ENCODE peak calls at places on chromosomes 4 and X, in nine cellular contexts. H is AG04450, E is right lobe of liver, C is IMR-90, J is DND-41, M is coronary artery, L is A549, Y is AG10803, U is esophagus muscularis mucosa. G is an unnamed sample.

GRCh38 chr4:146224331-146224966 is 10.1 kb downstream of the REELD1 start:
- DNase-seq in L (no peak), Y (no peak), C (peak; percentile 26), J (no peak), M (no peak), H (no peak), U (peak; percentile 90), E (no peak), G (peak; percentile 12)

GRCh38 chr4:21134994-21135393 is 434.7 kb downstream of the PACRGL start:
- DNase-seq in J (no peak), U (no peak), H (no peak), L (peak; percentile 1), M (no peak), E (no peak), C (no peak), Y (peak; percentile 3), G (peak; percentile 60)

GRCh38 chr4:86326399-86326798 is 33.5 kb downstream of the MAPK10 start:
- DNase-seq in E (no peak), C (peak; percentile 33), L (no peak), Y (no peak), H (no peak), M (no peak), J (no peak), U (no peak), G (no peak)

GRCh38 chr4:15495621-15496020 is 25.9 kb downstream of the CC2D2A start:
- DNase-seq in E (no peak), H (no peak), L (no peak), U (peak; percentile 8), M (no peak), C (no peak), J (no peak), Y (no peak), G (peak; percentile 14)

GRCh38 chr4:85166318-85166717 is 199.8 kb upstream of the WDFY3 start:
- DNase-seq in L (peak; percentile 14), U (no peak), Y (no peak), C (no peak), M (no peak), H (no peak), J (no peak), E (no peak), G (no peak)

GRCh38 chrX:2632533-2633504 is 58.3 kb upstream of the CD99 start:
- DNase-seq in H (no peak), C (no peak), J (no peak), E (no peak), U (no peak), Y (no peak), L (peak; percentile 52), M (no peak), G (peak; percentile 50)

GRCh38 chrX:30489323-30489722 is 88.2 kb downstream of the TASL start:
- DNase-seq in E (no peak), C (no peak), L (peak; percentile 49), H (no peak), U (no peak), J (peak; percentile 3), M (no peak), Y (no peak), G (no peak)

GRCh38 chrX:95764972-95765451 is 919.6 kb upstream of the DIAPH2 start:
- DNase-seq in L (peak; percentile 40), H (no peak), J (no peak), C (peak; percentile 23), E (no peak), M (no peak), U (no peak), Y (peak; percentile 3), G (peak; percentile 49)

GRCh38 chr4:156792462-156793085 is 179.0 kb downstream of the PDGFC start:
- DNase-seq in C (no peak), L (no peak), H (no peak), Y (no peak), E (no peak), U (no peak), J (no peak), M (no peak), G (no peak)

GRCh38 chr4:88613417-88613875 is 21.2 kb downstream of the HERC3 start:
- DNase-seq in Y (no peak), E (no peak), U (no peak), M (no peak), C (no peak), H (no peak), L (no peak), J (peak; percentile 47), G (no peak)

GRCh38 chrX:68420559-68420958 is 12.7 kb downstream of the OPHN1 start:
- DNase-seq in L (no peak), Y (peak; percentile 45), E (no peak), C (peak; percentile 37), U (no peak), J (no peak), H (no peak), M (no peak), G (no peak)

GRCh38 chr4:60750962-60751361 is 449.2 kb upstream of the ADGRL3 start:
- DNase-seq in U (no peak), H (no peak), Y (no peak), L (no peak), J (no peak), C (no peak), M (no peak), E (no peak), G (no peak)

GRCh38 chr4:52588097-52588496 is 71.0 kb downstream of the USP46 start:
- DNase-seq in H (no peak), C (peak; percentile 13), Y (peak; percentile 14), L (peak; percentile 23), M (no peak), J (no peak), U (peak; percentile 74), E (peak; percentile 38), G (peak; percentile 14)

GRCh38 chr4:149176019-149176418 is 639.6 kb downstream of the IQCM start:
- DNase-seq in M (no peak), U (no peak), L (no peak), J (no peak), H (no peak), Y (no peak), C (no peak), E (no peak), G (peak; percentile 63)

DNA sequence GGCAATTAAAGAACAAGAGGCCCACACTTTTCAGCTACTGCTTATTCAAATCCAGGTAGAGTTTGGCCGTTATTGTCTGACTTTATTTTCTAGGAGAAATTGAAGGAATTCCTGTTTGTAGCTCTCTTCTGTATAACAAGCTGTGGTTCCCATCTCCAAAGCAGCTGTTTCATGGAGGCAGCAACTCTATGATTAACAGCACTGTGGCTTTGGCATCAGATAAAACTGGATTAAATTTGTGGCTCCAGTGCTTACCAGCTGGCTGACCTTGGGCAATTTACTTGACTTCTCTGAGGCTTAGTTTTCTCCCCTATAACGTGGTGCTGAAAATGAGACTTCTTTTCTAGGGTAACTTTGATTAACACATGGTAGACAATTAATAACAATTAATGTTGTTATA is 28.1 kb downstream of the SLC30A9 start:
- DNase-seq in J (no peak), Y (peak; percentile 16), H (no peak), E (no peak), C (no peak), U (no peak), M (no peak), L (no peak), G (no peak)
- TF ChIP-seq CTCF in J (no peak), Y (no peak), H (no peak), E (no peak), C (no peak), U (no peak), M (no peak), L (no peak), G (no peak)

GRCh38 chrX:125205918-125206665 is 113.6 kb upstream of the TEX13C start:
- DNase-seq in U (no peak), H (no peak), L (peak; percentile 43), J (no peak), C (no peak), E (peak; percentile 26), Y (no peak), M (no peak), G (no peak)
- H3K4me3 ChIP-seq in U (peak overlapping the region; percentile 54), H (no peak overlapping the region), L (peak overlapping the region; percentile 54), J (no peak overlapping the region), C (no peak overlapping the region), E (peak overlapping the region; percentile 9), Y (no peak overlapping the region), M (peak overlapping the region; percentile 71), G (no peak overlapping the region)

GRCh38 chrX:26918633-26919032 is 544.5 kb downstream of the PPP4R3C start:
- DNase-seq in L (peak; percentile 13), C (no peak), U (no peak), Y (no peak), J (peak; percentile 3), E (no peak), M (no peak), H (no peak), G (peak; percentile 39)
- TF ChIP-seq CTCF in L (no peak), C (no peak), U (no peak), Y (no peak), J (peak; percentile 51), E (peak; percentile 24), M (no peak), H (no peak), G (peak; percentile 21)

GRCh38 chrX:107447642-107448041 is 1.8 kb upstream of the FRMPD3 start:
- DNase-seq in M (no peak), Y (no peak), U (no peak), L (no peak), H (no peak), E (no peak), C (no peak), J (no peak), G (no peak)

GRCh38 chrX:107451754-107452153 is 2.3 kb downstream of the FRMPD3 start:
- DNase-seq in M (no peak), U (no peak), J (no peak), E (no peak), H (no peak), L (no peak), Y (no peak), C (no peak), G (no peak)

GRCh38 chrX:107449490-107450175 is at the start of gene FRMPD3:
- DNase-seq in C (no peak), U (no peak), E (no peak), Y (no peak), M (no peak), L (no peak), J (no peak), H (no peak), G (peak; percentile 1)

GRCh38 chrX:107450823-107451509 is 1.5 kb downstream of the FRMPD3 start:
- DNase-seq in J (no peak), C (no peak), E (no peak), Y (no peak), M (no peak), L (peak; percentile 16), U (no peak), H (no peak), G (no peak)

DNA sequence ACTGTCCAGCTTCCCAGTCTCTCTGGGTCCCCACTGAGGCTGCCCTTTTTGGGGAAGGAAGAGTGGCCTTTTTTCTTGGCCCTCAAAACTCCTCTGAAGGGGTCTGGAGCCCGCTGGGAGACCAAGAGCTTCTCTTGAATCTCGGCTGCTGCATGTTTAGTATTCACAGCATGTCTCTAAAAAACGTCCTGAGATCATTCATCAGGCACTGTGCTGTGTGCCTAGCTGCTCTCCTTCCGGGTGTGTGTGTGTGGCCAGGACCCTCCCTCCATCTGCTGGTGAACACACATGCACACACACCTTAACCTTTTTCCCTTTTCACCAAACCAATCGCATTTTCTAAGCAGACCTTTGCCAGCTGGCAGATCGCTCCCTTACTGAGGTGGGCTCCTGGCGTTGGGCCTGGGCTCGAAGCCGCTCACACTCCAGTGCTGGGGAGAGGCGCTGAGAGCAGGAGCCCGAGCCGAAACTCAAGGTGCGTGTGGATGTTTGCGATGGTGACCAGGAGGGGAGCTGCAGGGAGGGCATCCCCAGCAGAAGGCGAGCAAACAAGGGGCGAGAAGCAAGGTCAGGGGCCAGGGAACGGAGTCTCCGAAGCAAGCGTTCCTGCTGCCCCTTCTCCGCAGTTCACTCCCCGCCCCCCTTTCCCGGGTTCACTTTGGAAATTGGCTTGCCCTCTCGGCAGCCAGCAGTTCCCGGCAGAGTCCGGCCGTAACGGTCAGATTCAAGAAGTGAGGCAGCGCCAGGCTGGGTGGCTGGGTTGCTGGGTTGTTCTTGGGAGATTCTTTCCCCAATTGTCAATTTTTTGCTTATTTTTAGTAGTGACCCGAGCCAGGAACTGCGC is 605 bp upstream of the FRMPD3 start:
- DNase-seq in C (no peak), E (no peak), M (no peak), H (no peak), J (no peak), Y (no peak), L (peak; percentile 13), U (no peak), G (peak; percentile 1)
- H3K4me3 ChIP-seq in C (no peak overlapping the region), E (no peak overlapping the region), M (peak overlapping the region; percentile 65), H (peak overlapping the region; percentile 17), J (no peak overlapping the region), Y (peak overlapping the region; percentile 42), L (peak overlapping the region; percentile 54), U (peak overlapping the region; percentile 46), G (no peak overlapping the region)